ENCODE peak calls at places on chromosomes 16 and 17, in five cellular contexts. B is Peyer's patch; L is adrenal gland; Z is transverse colon; O is CD8-positive, alpha-beta memory T cell. K is an unnamed sample.

GRCh38 chr16:72637306-72637705 is 410.6 kb downstream of the ZFHX3 start:
- DNase-seq in O (no peak), B (no peak), Z (no peak), L (no peak), K (no peak)

GRCh38 chr17:74981979-74982662 is 5.3 kb upstream of the CDR2L start:
- DNase-seq in Z (peak), O (peak), B (peak), L (peak), K (peak)

GRCh38 chr17:50196826-50197225 is 4.6 kb downstream of the COL1A1 start:
- DNase-seq in B (no peak), Z (no peak), L (no peak), O (no peak), K (no peak)

GRCh38 chr17:4043862-4044261 is 79.6 kb upstream of the ATP2A3 start:
- DNase-seq in Z (peak), O (peak), L (no peak), B (peak), K (peak)

GRCh38 chr16:81707411-81708321 is 71.4 kb upstream of the PLCG2 start:
- DNase-seq in L (no peak), O (no peak), Z (peak), B (peak), K (no peak)

GRCh38 chr17:1710807-1711553 is 803 bp upstream of the TLCD2 start:
- DNase-seq in B (no peak), L (no peak), O (no peak), Z (no peak), K (no peak)

GRCh38 chr16:68668266-68668665 is 23.2 kb downstream of the CDH3 start:
- DNase-seq in L (no peak), Z (no peak), B (no peak), O (no peak), K (no peak)

GRCh38 chr17:55430531-55431228 is 9.0 kb upstream of the MMD start:
- DNase-seq in O (no peak), B (no peak), L (no peak), Z (no peak), K (no peak)

GRCh38 chr16:5430598-5430997 is 333.0 kb upstream of the EEF2KMT start:
- DNase-seq in Z (no peak), L (no peak), B (no peak), O (no peak), K (no peak)

GRCh38 chr16:77686385-77686784 is 35.9 kb upstream of the NUDT7 start:
- DNase-seq in O (no peak), L (no peak), B (no peak), Z (no peak), K (no peak)

GRCh38 chr17:43803758-43804157 is 23.5 kb downstream of the CFAP97D1 start:
- DNase-seq in Z (no peak), L (no peak), B (no peak), O (no peak), K (no peak)

GRCh38 chr16:85919271-85920267 is 20.6 kb downstream of the IRF8 start:
- DNase-seq in B (no peak), O (no peak), L (no peak), Z (no peak), K (no peak)

GRCh38 chr17:76148015-76148326 is 6.9 kb upstream of the FOXJ1 start:
- DNase-seq in L (no peak), B (no peak), Z (no peak), O (no peak), K (no peak)

GRCh38 chr17:76146053-76146875 is 5.2 kb upstream of the FOXJ1 start:
- DNase-seq in Z (no peak), B (peak), L (peak), O (no peak), K (no peak)

GRCh38 chr17:76142044-76143041 is 1.3 kb upstream of the FOXJ1 start:
- DNase-seq in L (no peak), O (no peak), B (peak), Z (no peak), K (no peak)

GRCh38 chr17:76147211-76148014 is 6.4 kb upstream of the FOXJ1 start:
- DNase-seq in L (no peak), Z (no peak), O (no peak), B (peak), K (no peak)

GRCh38 chr17:76145231-76146052 is 4.4 kb upstream of the FOXJ1 start:
- DNase-seq in B (peak), L (no peak), O (peak), Z (peak), K (peak)
- H3K27ac ChIP-seq in B (peak), L (no peak), O (peak), Z (peak), K (peak)

GRCh38 chr17:82235775-82236141 is 6.9 kb downstream of the SLC16A3 start:
- DNase-seq in L (peak), O (no peak), Z (peak), B (peak), K (no peak)

GRCh38 chr17:82237746-82238561 is 9.1 kb downstream of the SLC16A3 start:
- DNase-seq in Z (no peak), B (no peak), O (no peak), L (peak), K (no peak)

GRCh38 chr17:82236142-82236971 is 7.5 kb downstream of the SLC16A3 start:
- DNase-seq in O (peak), B (peak), Z (peak), L (peak), K (peak)

GRCh38 chr17:82238562-82239201 is 9.8 kb downstream of the SLC16A3 start:
- DNase-seq in L (peak), Z (peak), O (peak), B (peak), K (peak)

DNA sequence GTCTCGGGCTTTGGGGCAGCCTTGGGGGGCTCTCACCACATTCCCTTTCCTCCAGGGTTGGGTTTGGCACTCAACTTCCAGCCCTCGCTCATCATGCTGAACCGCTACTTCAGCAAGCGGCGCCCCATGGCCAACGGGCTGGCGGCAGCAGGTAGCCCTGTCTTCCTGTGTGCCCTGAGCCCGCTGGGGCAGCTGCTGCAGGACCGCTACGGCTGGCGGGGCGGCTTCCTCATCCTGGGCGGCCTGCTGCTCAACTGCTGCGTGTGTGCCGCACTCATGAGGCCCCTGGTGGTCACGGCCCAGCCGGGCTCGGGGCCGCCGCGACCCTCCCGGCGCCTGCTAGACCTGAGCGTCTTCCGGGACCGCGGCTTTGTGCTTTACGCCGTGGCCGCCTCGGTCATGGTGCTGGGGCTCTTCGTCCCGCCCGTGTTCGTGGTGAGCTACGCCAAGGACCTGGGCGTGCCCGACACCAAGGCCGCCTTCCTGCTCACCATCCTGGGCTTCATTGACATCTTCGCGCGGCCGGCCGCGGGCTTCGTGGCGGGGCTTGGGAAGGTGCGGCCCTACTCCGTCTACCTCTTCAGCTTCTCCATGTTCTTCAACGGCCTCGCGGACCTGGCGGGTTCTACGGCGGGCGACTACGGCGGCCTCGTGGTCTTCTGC is 8.4 kb downstream of the SLC16A3 start:
- DNase-seq in O (no peak), L (peak), Z (no peak), B (peak), K (no peak)
- H3K27ac ChIP-seq in O (peak), L (peak), Z (peak), B (peak), K (no peak)

GRCh38 chr17:34616148-34616547 is 36.8 kb downstream of the TMEM132E start:
- DNase-seq in Z (no peak), L (no peak), B (no peak), O (no peak), K (no peak)

GRCh38 chr17:34617398-34617797 is 38.0 kb downstream of the TMEM132E start:
- DNase-seq in Z (no peak), B (no peak), O (no peak), L (no peak), K (no peak)

GRCh38 chr17:34615326-34615725 is 35.9 kb downstream of the TMEM132E start:
- DNase-seq in O (no peak), B (no peak), L (no peak), Z (no peak), K (no peak)

GRCh38 chr17:34613064-34614019 is 34.0 kb downstream of the TMEM132E start:
- DNase-seq in B (no peak), L (no peak), O (no peak), Z (no peak), K (no peak)

GRCh38 chr17:34614698-34615097 is 35.3 kb downstream of the TMEM132E start:
- DNase-seq in L (no peak), B (no peak), O (no peak), Z (no peak), K (no peak)
- H3K27ac ChIP-seq in L (no peak), B (no peak), O (no peak), Z (no peak), K (no peak)

GRCh38 chr17:19539040-19539399 is 5.4 kb downstream of the SLC47A1 start:
- DNase-seq in Z (no peak), L (no peak), O (no peak), B (no peak), K (no peak)
- H3K27ac ChIP-seq in Z (no peak), L (peak), O (no peak), B (no peak), K (no peak)

K was measured in effector memory CD4-positive, alpha-beta T cell.